ENCODE peak calls at places on chromosomes 11 and 22, in nine cellular contexts. N is hippocampal formation, M is fibroblast of lung, Z is endothelial cell, I is cardiac muscle cell, K is AG08395, E is activated B cell treated with CpG ODN at 0.5 μM for 24 hours, U is AG20443, V is iris pigment epithelial cell. S is an unnamed sample.

GRCh38 chr22:49979587-49980264 is 19.2 kb downstream of the PIM3 start:
- DNase-seq in N (no peak), M (peak; percentile 29), Z (peak; percentile 34), I (no peak), K (peak; percentile 33), E (no peak), U (no peak), V (peak; percentile 59), S (peak; percentile 36)

GRCh38 chr11:40029406-40029805 is 1430.0 kb downstream of the LRRC4C start:
- DNase-seq in N (no peak), M (no peak), Z (no peak), I (no peak), K (no peak), E (no peak), U (no peak), V (no peak), S (no peak)

GRCh38 chr22:43228330-43228729 is 41.4 kb upstream of the TTLL12 start:
- DNase-seq in N (no peak), M (no peak), Z (peak; percentile 64), I (peak; percentile 59), K (no peak), E (no peak), U (peak; percentile 38), V (peak; percentile 28), S (peak; percentile 16)

GRCh38 chr22:32558681-32559355 is 84.2 kb downstream of the FBXO7 start:
- DNase-seq in N (no peak), M (peak; percentile 85), Z (no peak), I (no peak), K (peak; percentile 88), E (no peak), U (peak; percentile 91), V (peak; percentile 36), S (peak; percentile 35)

GRCh38 chr11:249062-249461 is 12.3 kb downstream of the PSMD13 start:
- DNase-seq in N (no peak), M (no peak), Z (no peak), I (no peak), K (no peak), E (no peak), U (no peak), V (no peak), S (no peak)

GRCh38 chr11:68903631-68904457 is at the start of the genes IGHMBP2 and MRPL21:
- DNase-seq in N (peak; percentile 80), M (peak; percentile 83), Z (peak; percentile 83), I (peak; percentile 92), K (peak; percentile 93), E (peak; percentile 87), U (peak; percentile 97), V (peak; percentile 85), S (peak; percentile 77)

GRCh38 chr11:69658606-69659450 is 16.3 kb downstream of the LTO1 start:
- DNase-seq in N (no peak), M (no peak), Z (no peak), I (no peak), K (no peak), E (no peak), U (no peak), V (no peak), S (no peak)

GRCh38 chr22:35418088-35418487 is 18.1 kb downstream of the MCM5 start:
- DNase-seq in N (no peak), M (no peak), Z (no peak), I (no peak), K (peak; percentile 57), E (no peak), U (peak; percentile 64), V (peak; percentile 55), S (peak; percentile 47)

S was measured in amniotic epithelial cell.